ENCODE peak calls at places on chromosomes 6 and 20, in nine cellular contexts. O is CD8-positive, alpha-beta memory T cell; L is GM10248; N is Peyer's patch; K is central memory CD4-positive, alpha-beta T cell; T is GM12892; S is NCI-H69; U is mucosa of gallbladder; G is Ammon's horn. Y is an unnamed sample.

GRCh38 chr20:34979366-34980153 is 23.9 kb downstream of the MYH7B start:
- DNase-seq in L (no peak), N (no peak), K (no peak), G (no peak), S (no peak), T (no peak), U (no peak), O (no peak), Y (no peak)

GRCh38 chr6:126527016-126527606 is 187.2 kb downstream of the CENPW start:
- DNase-seq in N (no peak), K (no peak), O (no peak), L (no peak), T (no peak), S (peak; percentile 93), G (no peak), U (no peak), Y (no peak)

GRCh38 chr20:22430154-22430745 is 154.1 kb downstream of the FOXA2 start:
- DNase-seq in G (no peak), K (no peak), L (no peak), S (peak; percentile 99), N (no peak), U (no peak), T (no peak), O (no peak), Y (no peak)

GRCh38 chr6:46719099-46719498 is 16.1 kb downstream of the PLA2G7 start:
- DNase-seq in G (no peak), T (no peak), O (no peak), U (peak; percentile 47), S (no peak), K (no peak), N (no peak), L (no peak), Y (no peak)

GRCh38 chr20:19815553-19815991 is 57.5 kb downstream of the RIN2 start:
- DNase-seq in S (no peak), G (no peak), K (no peak), T (no peak), L (no peak), O (no peak), N (peak; percentile 47), U (no peak), Y (no peak)

GRCh38 chr6:112717856-112718255 is 370.7 kb downstream of the RFPL4B start:
- DNase-seq in S (no peak), T (no peak), G (no peak), U (no peak), K (no peak), L (no peak), O (no peak), N (no peak), Y (no peak)

GRCh38 chr20:46099491-46100287 is 9.9 kb upstream of the NCOA5 start:
- DNase-seq in O (no peak), L (no peak), N (peak; percentile 75), K (no peak), T (no peak), U (no peak), G (peak; percentile 33), S (no peak), Y (peak; percentile 8)

GRCh38 chr20:5844063-5844681 is 94.0 kb downstream of the SHLD1 start:
- DNase-seq in T (peak; percentile 40), L (peak; percentile 54), S (peak; percentile 98), G (peak; percentile 67), K (peak; percentile 40), O (peak; percentile 9), U (no peak), N (no peak), Y (no peak)

GRCh38 chr20:37123441-37123840 is 27.6 kb upstream of the RBL1 start:
- DNase-seq in O (no peak), L (no peak), S (no peak), U (no peak), K (no peak), T (no peak), G (no peak), N (no peak), Y (no peak)

GRCh38 chr6:8434727-8435092 is 635 bp downstream of the SLC35B3 start:
- DNase-seq in T (no peak), S (no peak), G (no peak), L (peak; percentile 21), O (no peak), U (no peak), N (no peak), K (no peak), Y (no peak)

GRCh38 chr6:36753671-36754485 is 56.3 kb downstream of the RAB44 start:
- DNase-seq in T (no peak), O (no peak), N (no peak), G (no peak), U (no peak), L (no peak), K (no peak), S (peak; percentile 78), Y (no peak)

Y was measured in putamen.